ENCODE peak calls at places on chromosome 17, in eight cellular contexts. K is cardiac fibroblast, V is PC-9, E is PC-3, L is A549, G is HFFc6, I is A673, R is stomach. N is an unnamed sample.

GRCh38 chr17:55756689-55757088 is 5.8 kb downstream of the PCTP start:
- DNase-seq in K (no peak), V (no peak), E (no peak), L (no peak), G (no peak), I (no peak), R (no peak), N (no peak)

GRCh38 chr17:46063239-46063638 is 64.2 kb downstream of the STH start:
- DNase-seq in K (peak), V (no peak), E (peak), L (peak), G (peak), I (peak), R (no peak), N (no peak)

GRCh38 chr17:70329751-70330150 is 160.4 kb downstream of the KCNJ2 start:
- DNase-seq in K (no peak), V (no peak), E (no peak), L (no peak), G (no peak), I (no peak), R (no peak), N (no peak)

GRCh38 chr17:80539022-80539421 is 5.6 kb upstream of the RPTOR start:
- DNase-seq in K (no peak), V (no peak), E (no peak), L (peak), G (no peak), I (peak), R (no peak), N (no peak)

GRCh38 chr17:34598161-34598776 is 18.9 kb downstream of the TMEM132E start:
- DNase-seq in K (no peak), V (no peak), E (no peak), L (no peak), G (no peak), I (no peak), R (no peak), N (no peak)

GRCh38 chr17:7988750-7989178 is 13.7 kb upstream of the GUCY2D start:
- DNase-seq in K (peak), V (peak), E (peak), L (peak), G (peak), I (peak), R (no peak), N (peak)

GRCh38 chr17:3693829-3694231 is 2.1 kb downstream of the P2RX5 start:
- DNase-seq in K (no peak), V (no peak), E (no peak), L (no peak), G (no peak), I (no peak), R (no peak), N (no peak)

GRCh38 chr17:11296994-11297393 is 56.0 kb downstream of the SHISA6 start:
- DNase-seq in K (no peak), V (no peak), E (peak), L (peak), G (no peak), I (peak), R (no peak), N (no peak)

GRCh38 chr17:4304417-4305027 is 40.7 kb upstream of the ANKFY1 start:
- DNase-seq in K (peak), V (no peak), E (peak), L (peak), G (peak), I (peak), R (peak), N (peak)

GRCh38 chr17:81349397-81350319 is 45.6 kb upstream of the BAHCC1 start:
- DNase-seq in K (no peak), V (no peak), E (peak), L (no peak), G (no peak), I (no peak), R (no peak), N (no peak)

GRCh38 chr17:41642252-41643156 is 18.1 kb upstream of the KRT17 start:
- DNase-seq in K (no peak), V (no peak), E (peak), L (no peak), G (no peak), I (no peak), R (no peak), N (no peak)

GRCh38 chr17:48023408-48024148 is 14.0 kb downstream of the COPZ2 start:
- DNase-seq in K (peak), V (peak), E (peak), L (peak), G (peak), I (peak), R (peak), N (peak)
- TF ChIP-seq CTCF in K (peak), V (peak), E (peak), L (no peak), G (peak), I (peak), R (no peak), N (peak)

GRCh38 chr17:57363580-57363979 is 107.3 kb downstream of the MSI2 start:
- DNase-seq in K (no peak), V (no peak), E (no peak), L (no peak), G (no peak), I (no peak), R (no peak), N (no peak)

GRCh38 chr17:57357830-57358426 is 101.6 kb downstream of the MSI2 start:
- DNase-seq in K (no peak), V (peak), E (peak), L (no peak), G (no peak), I (no peak), R (no peak), N (peak)

GRCh38 chr17:57357392-57357784 is 101.1 kb downstream of the MSI2 start:
- DNase-seq in K (no peak), V (peak), E (peak), L (no peak), G (no peak), I (no peak), R (peak), N (peak)

GRCh38 chr17:57362797-57363556 is 106.7 kb downstream of the MSI2 start:
- DNase-seq in K (no peak), V (no peak), E (no peak), L (no peak), G (no peak), I (no peak), R (no peak), N (no peak)

DNA sequence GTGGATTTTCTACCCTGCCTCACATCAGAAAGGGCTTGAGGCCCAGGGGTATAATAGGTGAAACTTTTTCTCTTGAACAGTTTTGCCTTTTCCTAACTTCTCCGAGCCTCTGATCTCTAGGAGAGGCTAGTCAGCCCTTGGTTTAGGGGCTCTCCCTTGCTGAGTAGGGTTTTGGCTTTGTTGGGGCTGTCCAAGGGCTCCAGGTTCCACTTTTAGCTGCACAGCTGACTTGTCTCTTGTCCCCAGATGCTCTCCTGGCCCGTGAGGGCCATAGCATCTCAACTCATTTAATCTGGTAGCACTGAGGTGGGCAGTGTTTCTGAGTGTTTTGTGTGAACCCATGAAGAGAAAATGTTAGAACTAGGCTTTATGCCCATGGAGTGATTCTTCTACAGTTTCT is 103.9 kb downstream of the MSI2 start:
- DNase-seq in K (no peak), V (no peak), E (no peak), L (no peak), G (no peak), I (no peak), R (no peak), N (no peak)
- TF ChIP-seq CTCF in K (no peak), V (no peak), E (no peak), L (no peak), G (no peak), I (no peak), R (no peak), N (no peak)

GRCh38 chr17:45052052-45052772 is 780 bp upstream of the DCAKD start:
- DNase-seq in K (peak), V (no peak), E (peak), L (no peak), G (no peak), I (peak), R (peak), N (peak)

GRCh38 chr17:45046536-45047125 is 4.8 kb downstream of the DCAKD start:
- DNase-seq in K (peak), V (no peak), E (peak), L (peak), G (peak), I (no peak), R (no peak), N (no peak)

GRCh38 chr17:45050680-45051059 is 762 bp downstream of the DCAKD start:
- DNase-seq in K (peak), V (no peak), E (no peak), L (peak), G (no peak), I (no peak), R (no peak), N (peak)

GRCh38 chr17:45051060-45051719 is at the start of gene DCAKD:
- DNase-seq in K (peak), V (peak), E (peak), L (peak), G (peak), I (peak), R (peak), N (peak)

DNA sequence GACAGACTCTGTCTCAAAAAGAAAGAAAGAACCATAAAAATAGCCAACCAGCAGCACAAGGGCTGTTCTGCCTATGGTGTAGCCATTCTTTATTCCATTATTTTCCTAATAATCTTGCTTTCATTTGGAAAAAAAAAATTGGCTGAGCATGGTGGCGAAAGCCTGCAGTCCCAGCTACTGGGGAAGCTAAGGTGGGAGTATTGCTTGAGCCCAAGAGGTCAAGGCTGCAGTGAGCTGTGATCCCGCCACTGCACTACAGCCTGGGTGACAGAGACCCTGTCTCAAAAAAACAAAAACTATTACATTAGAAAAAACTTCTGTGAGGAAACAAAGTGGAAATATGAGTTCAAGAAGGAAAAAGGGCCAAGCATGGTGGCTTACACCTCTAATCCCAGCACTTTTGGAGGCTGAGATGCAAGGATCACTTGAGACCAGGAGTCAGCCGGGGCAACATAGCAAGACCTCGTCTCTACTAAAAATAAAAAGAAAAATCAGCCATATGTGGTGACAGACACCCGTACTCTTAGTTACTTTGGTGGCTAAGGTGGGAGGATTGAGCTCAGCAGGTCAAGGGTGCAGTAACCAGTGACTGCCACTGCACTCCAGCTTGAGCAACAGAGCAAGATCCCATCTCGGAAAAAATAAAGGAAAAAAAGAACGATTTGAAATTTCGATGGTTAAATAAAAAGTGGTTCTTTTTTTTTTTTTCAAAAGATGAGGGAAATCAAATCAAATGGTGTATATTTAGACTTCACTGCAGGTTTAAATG is 2.5 kb downstream of the DCAKD start:
- DNase-seq in K (no peak), V (no peak), E (no peak), L (peak), G (no peak), I (no peak), R (no peak), N (no peak)
- TF ChIP-seq CTCF in K (peak), V (peak), E (no peak), L (peak), G (peak), I (no peak), R (no peak), N (no peak)

DNA sequence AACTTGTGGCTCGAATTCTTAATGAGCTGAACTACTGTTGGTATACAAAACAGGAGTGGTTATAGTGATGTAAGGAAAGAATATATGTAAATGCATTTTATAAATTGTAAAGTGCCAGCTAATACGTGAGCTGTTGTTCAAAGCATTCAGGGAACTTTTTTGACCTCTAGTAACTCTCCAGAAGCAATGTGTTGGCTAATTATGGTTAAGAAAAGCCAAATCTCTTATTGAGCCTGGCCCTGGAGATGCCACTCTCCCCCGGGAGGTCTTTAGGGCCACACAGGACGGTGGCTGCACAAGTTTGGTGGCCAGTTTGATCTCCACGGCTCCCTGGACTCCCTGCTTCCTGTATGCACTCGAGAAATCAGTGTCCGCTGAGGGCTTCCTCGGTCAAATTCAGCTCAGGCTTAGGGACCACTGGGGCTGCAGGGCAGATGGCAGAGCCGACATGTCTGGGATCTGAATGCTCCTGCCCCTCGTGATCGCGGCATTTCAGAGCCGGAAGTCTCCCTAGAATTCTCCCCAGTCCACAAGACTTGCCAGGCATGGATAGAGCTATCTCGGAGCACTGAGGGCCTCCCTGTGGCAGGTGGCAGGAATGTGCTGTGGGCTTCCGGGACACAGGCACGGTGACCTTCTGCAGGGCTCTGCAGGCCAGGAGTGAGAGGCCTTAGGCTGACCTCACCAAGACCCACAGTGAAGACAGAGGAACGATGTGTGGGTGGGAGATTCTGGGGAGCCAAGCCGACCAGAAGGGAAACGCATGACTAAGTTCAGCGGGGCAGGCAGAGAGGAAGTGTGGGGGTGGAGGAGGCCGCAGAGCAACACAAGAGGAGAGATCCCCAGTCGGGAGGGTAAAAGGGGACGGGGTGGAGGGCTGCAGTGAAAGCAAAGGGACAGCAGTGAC is 18.6 kb upstream of the PITPNM3 start:
- DNase-seq in K (peak), V (no peak), E (no peak), L (no peak), G (peak), I (no peak), R (peak), N (no peak)
- TF ChIP-seq CTCF in K (peak), V (no peak), E (no peak), L (no peak), G (no peak), I (no peak), R (no peak), N (peak)

DNA sequence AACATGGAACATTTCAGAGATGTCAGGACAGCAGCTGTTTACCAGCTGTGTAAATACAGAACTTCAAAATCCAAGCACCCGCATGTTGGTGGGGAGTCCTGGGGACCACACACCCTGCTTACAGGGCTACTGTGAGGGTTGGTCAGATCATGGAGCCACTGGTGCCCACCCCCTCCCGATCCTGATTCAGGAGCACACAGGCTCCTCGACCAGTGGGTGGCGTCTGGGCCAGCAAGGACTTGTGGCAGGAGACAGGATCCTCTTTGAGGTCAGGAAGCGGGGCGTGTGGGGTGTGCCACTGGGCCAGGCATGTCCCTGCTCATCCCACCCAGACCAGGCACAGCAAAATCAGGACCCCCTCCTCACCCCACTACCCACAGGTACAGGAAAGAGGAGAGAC is 83.6 kb downstream of the SDK2 start:
- DNase-seq in K (no peak), V (no peak), E (no peak), L (no peak), G (no peak), I (no peak), R (no peak), N (no peak)
- TF ChIP-seq CTCF in K (no peak), V (no peak), E (peak), L (no peak), G (no peak), I (no peak), R (no peak), N (no peak)

GRCh38 chr17:75776399-75777242 is 8.0 kb upstream of the UNK start:
- DNase-seq in K (peak), V (no peak), E (no peak), L (no peak), G (no peak), I (no peak), R (no peak), N (no peak)

GRCh38 chr17:75779987-75780889 is 4.4 kb upstream of the UNK start:
- DNase-seq in K (no peak), V (no peak), E (no peak), L (no peak), G (no peak), I (no peak), R (no peak), N (no peak)

GRCh38 chr17:75778861-75779249 is 5.8 kb upstream of the UNK start:
- DNase-seq in K (no peak), V (no peak), E (no peak), L (peak), G (no peak), I (no peak), R (peak), N (peak)

GRCh38 chr17:75777243-75777922 is 7.2 kb upstream of the UNK start:
- DNase-seq in K (peak), V (no peak), E (no peak), L (no peak), G (no peak), I (no peak), R (no peak), N (no peak)

DNA sequence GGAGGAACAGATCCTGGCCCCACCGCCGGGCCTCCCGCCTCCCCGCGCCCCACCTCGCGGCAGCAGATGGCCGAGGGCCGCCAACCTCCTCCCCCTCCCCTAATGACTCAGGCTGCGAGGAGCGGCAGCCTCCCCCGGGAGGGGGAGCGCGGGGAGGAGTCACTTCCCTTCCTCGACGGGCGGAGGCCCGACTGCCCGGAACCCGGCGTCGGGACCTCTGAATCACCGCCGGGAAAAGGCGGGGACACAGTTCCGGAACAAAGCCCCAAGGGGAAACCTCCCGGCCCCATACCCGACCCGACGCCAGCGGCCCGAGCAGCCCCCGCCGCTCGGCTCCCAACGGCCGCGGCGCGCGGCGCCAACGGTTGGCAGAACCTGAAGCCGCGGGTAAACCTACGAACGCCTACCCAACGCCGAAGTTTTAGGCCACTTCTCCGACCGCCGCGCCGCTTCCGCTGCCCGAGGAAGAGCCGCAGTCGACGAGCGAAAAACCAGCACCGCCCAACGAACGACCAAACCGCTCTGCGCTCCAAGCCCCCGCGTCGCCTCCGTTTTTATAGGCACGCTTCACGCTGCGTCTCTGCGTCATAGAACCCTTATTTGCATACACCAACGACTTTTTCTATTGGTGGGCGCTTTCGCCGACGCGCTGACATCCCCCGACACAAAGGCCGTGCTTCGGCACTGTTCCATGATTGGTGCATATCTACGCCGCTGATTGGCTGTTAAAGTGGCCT is 5.2 kb upstream of the UNK start:
- DNase-seq in K (peak), V (peak), E (peak), L (peak), G (peak), I (peak), R (peak), N (peak)
- TF ChIP-seq CTCF in K (no peak), V (no peak), E (no peak), L (no peak), G (peak), I (peak), R (no peak), N (peak)

N was measured in Calu3.